ENCODE peak calls at places on chromosomes 13 and 19, in five cellular contexts. V, Y, F, J and I are unnamed samples.

GRCh38 chr13:105925496-105925895 is 610.0 kb downstream of the EFNB2 start:
- DNase-seq in V (no peak), Y (no peak), F (no peak), J (no peak), I (no peak)

GRCh38 chr13:43057653-43058317 is 34.4 kb downstream of the DNAJC15 start:
- DNase-seq in V (peak), Y (no peak), F (no peak), J (no peak), I (peak)

GRCh38 chr13:30698023-30698422 is 37.3 kb upstream of the ALOX5AP start:
- DNase-seq in V (no peak), Y (peak), F (no peak), J (no peak), I (no peak)

GRCh38 chr13:99827011-99827410 is 144.6 kb downstream of the ZIC5 start:
- DNase-seq in V (no peak), Y (no peak), F (no peak), J (no peak), I (no peak)

GRCh38 chr13:27018230-27018875 is 153.3 kb downstream of the USP12 start:
- DNase-seq in V (no peak), Y (no peak), F (no peak), J (no peak), I (no peak)

GRCh38 chr19:6452899-6453298 is 6.7 kb downstream of the SLC25A23 start:
- DNase-seq in V (no peak), Y (no peak), F (no peak), J (no peak), I (no peak)

GRCh38 chr13:41548031-41548430 is 90.7 kb downstream of the RGCC start:
- DNase-seq in V (no peak), Y (no peak), F (no peak), J (no peak), I (no peak)

GRCh38 chr19:57648336-57649003 is 15.5 kb downstream of the ZNF211 start:
- DNase-seq in V (no peak), Y (no peak), F (peak), J (no peak), I (no peak)

GRCh38 chr19:16600824-16601223 is 27.2 kb downstream of the MED26 start:
- DNase-seq in V (no peak), Y (no peak), F (no peak), J (no peak), I (no peak)

GRCh38 chr13:20828540-20829364 is 55.0 kb upstream of the EEF1AKMT1 start:
- DNase-seq in V (no peak), Y (peak), F (peak), J (no peak), I (peak)

GRCh38 chr19:4988770-4989251 is 19.9 kb downstream of the KDM4B start:
- DNase-seq in V (no peak), Y (peak), F (no peak), J (no peak), I (no peak)

GRCh38 chr13:112783135-112783945 is 93.5 kb downstream of the ATP11A start:
- DNase-seq in V (no peak), Y (no peak), F (no peak), J (no peak), I (no peak)

GRCh38 chr13:50081106-50081898 is 66.1 kb downstream of the KCNRG start:
- DNase-seq in V (peak), Y (no peak), F (peak), J (no peak), I (peak)

GRCh38 chr13:48648446-48648845 is 5.3 kb upstream of the CYSLTR2 start:
- DNase-seq in V (no peak), Y (no peak), F (no peak), J (no peak), I (no peak)

GRCh38 chr19:41064974-41065569 is 23.2 kb upstream of the CYP2A13 start:
- DNase-seq in V (no peak), Y (peak), F (no peak), J (no peak), I (no peak)

GRCh38 chr19:13492128-13492527 is 14.2 kb downstream of the CACNA1A start:
- DNase-seq in V (no peak), Y (peak), F (no peak), J (no peak), I (no peak)

GRCh38 chr19:35117017-35117570 is 1.5 kb downstream of the FXYD3 start:
- DNase-seq in V (no peak), Y (no peak), F (no peak), J (no peak), I (no peak)

GRCh38 chr13:91553584-91553983 is 155.2 kb downstream of the GPC5 start:
- DNase-seq in V (no peak), Y (no peak), F (no peak), J (no peak), I (no peak)

GRCh38 chr19:7927605-7928333 is 1.8 kb upstream of the CTXN1 start:
- DNase-seq in V (no peak), Y (no peak), F (no peak), J (no peak), I (no peak)

GRCh38 chr19:55686311-55687050 is 11.5 kb downstream of the EPN1 start:
- DNase-seq in V (no peak), Y (no peak), F (no peak), J (no peak), I (no peak)

GRCh38 chr19:40716031-40716654 is 543 bp downstream of the COQ8B start:
- DNase-seq in V (no peak), Y (peak), F (no peak), J (peak), I (peak)

GRCh38 chr13:63381078-63381859 is 1965.6 kb upstream of the PCDH20 start:
- DNase-seq in V (no peak), Y (no peak), F (no peak), J (no peak), I (no peak)

GRCh38 chr13:50072676-50073075 is 57.4 kb downstream of the KCNRG start:
- DNase-seq in V (no peak), Y (no peak), F (no peak), J (no peak), I (no peak)

GRCh38 chr13:81018936-81019335 is 678.0 kb upstream of the SPRY2 start:
- DNase-seq in V (no peak), Y (no peak), F (no peak), J (no peak), I (no peak)

GRCh38 chr13:20475927-20476691 is 49.5 kb downstream of the CRYL1 start:
- DNase-seq in V (peak), Y (no peak), F (no peak), J (peak), I (no peak)

GRCh38 chr13:109976206-109976997 is 190.0 kb upstream of the IRS2 start:
- DNase-seq in V (no peak), Y (no peak), F (no peak), J (no peak), I (no peak)

GRCh38 chr19:2478756-2479555 is 3.0 kb downstream of the GADD45B start:
- DNase-seq in V (peak), Y (peak), F (no peak), J (peak), I (peak)

GRCh38 chr13:110103026-110103425 is 203.9 kb downstream of the COL4A1 start:
- DNase-seq in V (no peak), Y (no peak), F (no peak), J (no peak), I (no peak)

GRCh38 chr19:9940778-9941177 is 4.5 kb upstream of the OLFM2 start:
- DNase-seq in V (no peak), Y (peak), F (no peak), J (no peak), I (peak)

GRCh38 chr13:98189841-98190505 is 12.9 kb upstream of the RNF113B start:
- DNase-seq in V (no peak), Y (no peak), F (no peak), J (no peak), I (no peak)